ENCODE peak calls at places on chromosomes 6 and 20, in nine cellular contexts. H is cardiac muscle cell, R is breast epithelium, V is right lobe of liver, F is foreskin fibroblast, U is transverse colon, B is suprapubic skin, D is adrenal gland, Y is A549. A is an unnamed sample.

GRCh38 chr6:34284563-34285545 is 36.0 kb upstream of the SMIM29 start:
- DNase-seq in D (peak; percentile 38), H (no peak), Y (no peak), B (no peak), U (peak; percentile 31), F (peak; percentile 91), V (peak; percentile 52), R (no peak), A (peak; percentile 88)

GRCh38 chr6:52718535-52718934 is 44.7 kb downstream of the GSTA2 start:
- DNase-seq in V (no peak), D (no peak), H (no peak), B (no peak), F (peak; percentile 45), R (no peak), U (no peak), Y (no peak), A (peak; percentile 33)

GRCh38 chr6:44020148-44020547 is 107.1 kb downstream of the MRPL14 start:
- DNase-seq in R (no peak), H (no peak), Y (no peak), B (peak; percentile 49), D (no peak), U (peak; percentile 13), V (no peak), F (no peak), A (no peak)

GRCh38 chr6:89295981-89296380 is 19.1 kb downstream of the GABRR2 start:
- DNase-seq in Y (no peak), D (no peak), H (no peak), U (no peak), R (no peak), F (no peak), V (no peak), B (no peak), A (no peak)

GRCh38 chr6:147067184-147067583 is 137.0 kb upstream of the STXBP5 start:
- DNase-seq in D (no peak), Y (no peak), V (peak; percentile 48), F (no peak), R (no peak), H (no peak), U (no peak), B (no peak), A (no peak)

GRCh38 chr20:36499211-36499610 is 42.1 kb upstream of the MYL9 start:
- DNase-seq in F (no peak), Y (no peak), V (no peak), R (no peak), U (no peak), B (no peak), D (no peak), H (no peak), A (no peak)

GRCh38 chr6:16947461-16948159 is 154.2 kb upstream of the STMND1 start:
- DNase-seq in F (peak; percentile 97), B (no peak), U (no peak), R (peak; percentile 38), V (no peak), H (peak; percentile 72), D (peak; percentile 82), Y (no peak), A (peak; percentile 66)

GRCh38 chr20:1334370-1334731 is 5.4 kb upstream of the SDCBP2 start:
- DNase-seq in F (no peak), V (no peak), Y (no peak), R (no peak), D (no peak), H (no peak), B (no peak), U (no peak), A (no peak)

GRCh38 chr6:138833819-138834539 is 38.1 kb downstream of the ECT2L start:
- DNase-seq in F (no peak), B (no peak), U (no peak), R (no peak), H (peak; percentile 45), V (no peak), Y (no peak), D (no peak), A (peak; percentile 97)

GRCh38 chr6:15502451-15503345 is 160.1 kb downstream of the DTNBP1 start:
- DNase-seq in B (peak; percentile 45), F (no peak), R (no peak), Y (no peak), U (peak; percentile 4), V (no peak), H (no peak), D (peak; percentile 4), A (no peak)

GRCh38 chr6:136647363-136647763 is 97.1 kb upstream of the MAP7 start:
- DNase-seq in V (no peak), Y (no peak), U (no peak), D (peak; percentile 59), F (peak; percentile 72), R (no peak), H (no peak), B (no peak), A (peak; percentile 92)

GRCh38 chr6:63975685-63976084 is 340.1 kb downstream of the PHF3 start:
- DNase-seq in D (no peak), R (no peak), Y (no peak), B (no peak), H (no peak), F (no peak), V (no peak), U (no peak), A (no peak)

GRCh38 chr20:61951695-61952533 is 113.8 kb downstream of the TAF4 start:
- DNase-seq in H (peak; percentile 91), F (peak; percentile 10), U (no peak), R (no peak), Y (no peak), V (no peak), D (no peak), B (no peak), A (no peak)

GRCh38 chr6:48200874-48201273 is 89.9 kb upstream of the PTCHD4 start:
- DNase-seq in R (no peak), U (no peak), F (no peak), H (no peak), B (no peak), V (no peak), Y (no peak), D (no peak), A (peak; percentile 6)

GRCh38 chr6:165847407-165848098 is 184.5 kb upstream of the PDE10A start:
- DNase-seq in V (no peak), H (no peak), F (no peak), R (no peak), Y (no peak), U (peak; percentile 66), B (no peak), D (peak; percentile 70), A (peak; percentile 56)

DNA sequence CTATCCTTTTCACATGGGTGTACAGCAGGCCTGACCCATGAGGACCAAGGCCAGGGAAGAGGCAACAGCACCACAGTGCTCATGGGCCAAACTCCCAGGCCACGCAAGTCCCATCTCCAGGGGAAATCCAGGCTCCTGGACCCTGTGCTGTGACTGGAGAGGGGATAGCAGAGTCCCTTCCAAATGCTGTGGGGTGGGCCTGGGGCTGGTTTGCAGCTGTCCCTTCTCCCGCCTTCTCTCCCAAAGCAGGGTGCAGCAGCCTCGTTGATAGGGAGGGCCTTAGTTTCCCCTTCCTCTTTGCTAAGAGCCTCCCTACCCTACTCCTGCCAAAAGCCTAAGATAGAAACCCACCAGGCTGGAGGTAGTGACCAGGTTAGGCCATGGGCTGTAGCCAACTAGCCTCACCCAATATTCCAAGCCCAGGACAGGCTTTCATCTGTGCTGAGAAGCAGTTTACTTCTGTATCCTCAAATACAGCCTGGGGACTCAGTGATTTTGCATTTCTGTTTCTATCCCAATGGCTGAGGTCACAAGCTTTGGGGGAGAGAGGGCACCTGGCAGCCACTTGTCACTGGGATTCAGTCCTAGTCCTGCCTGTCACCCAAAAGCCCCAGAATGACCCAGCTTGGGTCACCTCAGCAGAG is 1.4 kb downstream of the CTSZ start:
- DNase-seq in R (no peak), D (no peak), V (no peak), B (no peak), F (no peak), Y (no peak), U (no peak), H (no peak), A (no peak)
- H3K4me3 ChIP-seq in R (peak overlapping the region; percentile 85), D (no peak overlapping the region), V (peak overlapping the region; percentile 63), B (peak overlapping the region; percentile 84), F (peak overlapping the region; percentile 76), Y (peak overlapping the region; percentile 99), U (peak overlapping the region; percentile 84), H (no peak overlapping the region), A (peak overlapping the region; percentile 71)

DNA sequence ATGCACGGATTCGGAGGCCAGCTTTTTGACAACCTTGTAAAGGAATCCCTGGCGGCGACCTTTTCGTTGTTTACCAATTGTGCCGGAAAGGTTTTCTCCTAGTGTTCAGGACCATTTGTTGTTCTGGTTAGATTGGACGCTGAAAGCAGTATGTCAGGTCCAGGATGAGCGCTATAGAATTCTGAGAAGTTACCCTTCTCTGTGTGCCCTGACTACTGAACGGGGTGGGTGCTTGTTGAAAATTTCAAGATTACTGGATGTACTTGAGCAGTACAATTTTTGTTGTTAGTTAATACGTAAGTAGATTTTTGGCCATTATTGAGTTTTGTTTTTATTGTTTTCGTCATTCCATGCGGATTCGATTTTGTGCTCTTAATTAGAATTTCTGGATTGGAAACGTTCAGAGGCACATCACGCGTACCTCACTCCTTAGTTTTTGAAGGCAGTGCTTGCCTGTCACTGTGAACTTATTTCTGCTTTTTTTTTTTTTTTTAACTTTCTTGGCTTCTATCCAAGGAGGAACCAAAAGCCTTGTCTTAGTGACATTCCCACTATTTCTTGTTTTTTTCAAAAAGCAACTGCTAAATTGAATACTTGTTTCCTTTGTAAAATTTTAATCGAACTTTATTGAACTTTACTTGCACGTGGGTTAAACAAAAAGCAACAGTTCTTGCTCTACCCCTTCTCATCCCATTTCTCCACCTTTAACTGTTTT is 898 bp downstream of the XRN2 start:
- DNase-seq in H (no peak), V (no peak), U (no peak), Y (no peak), R (no peak), F (peak; percentile 16), B (no peak), D (peak; percentile 31), A (peak; percentile 43)
- TF ChIP-seq CTCF in H (no peak), V (no peak), U (peak; percentile 16), Y (no peak), R (no peak), F (no peak), B (no peak), D (no peak), A (no peak)

DNA sequence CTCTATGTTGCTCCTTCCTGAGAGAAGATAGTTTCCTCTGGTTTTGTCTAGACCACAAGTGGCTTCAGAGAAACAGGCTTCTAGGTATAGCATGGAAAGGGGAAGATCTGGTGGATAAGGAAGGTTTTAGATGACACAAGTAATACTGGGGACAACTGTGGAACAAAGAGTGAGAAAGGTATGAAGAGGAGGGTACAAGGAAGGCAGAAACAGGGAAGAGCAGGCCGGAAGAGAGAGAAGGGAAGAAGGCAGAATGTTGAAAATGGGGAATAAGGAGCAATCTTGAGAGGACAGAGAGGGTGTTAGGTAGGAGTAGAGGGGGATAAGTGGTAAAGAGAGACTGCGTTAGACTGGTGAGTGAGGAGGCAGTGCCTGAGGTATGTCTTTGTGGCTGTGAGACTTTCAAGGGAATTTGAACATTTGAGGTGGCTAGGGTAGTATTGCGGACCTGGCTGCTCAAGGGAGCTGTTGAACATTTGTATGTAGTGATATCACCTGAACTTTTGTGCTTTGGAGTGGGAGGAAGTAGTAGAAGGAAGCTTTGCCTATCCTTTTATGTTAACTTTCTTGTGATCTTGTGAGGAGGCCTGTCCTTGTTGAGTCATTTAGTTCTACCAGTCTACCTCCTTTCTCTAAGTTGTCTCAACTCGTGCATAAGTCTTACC is 69.5 kb downstream of the FOXO3 start:
- DNase-seq in Y (no peak), H (no peak), U (no peak), F (no peak), B (no peak), R (no peak), V (no peak), D (no peak), A (no peak)
- H3K4me3 ChIP-seq in Y (no peak overlapping the region), H (no peak overlapping the region), U (no peak overlapping the region), F (no peak overlapping the region), B (no peak overlapping the region), R (no peak overlapping the region), V (no peak overlapping the region), D (no peak overlapping the region), A (no peak overlapping the region)

GRCh38 chr6:106556368-106556960 is 72.8 kb downstream of the RTN4IP1 start:
- DNase-seq in R (no peak), U (no peak), Y (no peak), D (no peak), H (no peak), V (no peak), B (no peak), F (peak; percentile 70), A (peak; percentile 62)
- TF ChIP-seq CTCF in R (no peak), U (peak; percentile 30), Y (peak; percentile 49), D (peak; percentile 30), H (peak; percentile 43), V (peak; percentile 43), B (no peak), F (peak; percentile 35), A (peak; percentile 32)

A was measured in cardiac fibroblast.